ENCODE peak calls at places on chromosomes 2 and 18, in seven cellular contexts. One of them, this sample, is unnamed.

GRCh38 chr2:232988444-232988843 is 24.6 kb downstream of the NGEF start:
- DNase-seq in foreskin fibroblast: peak; percentile 98
- DNase-seq in neural progenitor cell: no peak
- DNase-seq in sigmoid colon: no peak
- DNase-seq in neuronal stem cell: no peak
- DNase-seq in small intestine: peak; percentile 95
- DNase-seq in OCI-LY7: no peak
- DNase-seq in this sample: peak; percentile 93

GRCh38 chr2:102514061-102514785 is 41.2 kb downstream of the SLC9A4 start:
- DNase-seq in small intestine: peak; percentile 88
- DNase-seq in OCI-LY7: no peak
- DNase-seq in neural progenitor cell: no peak
- DNase-seq in neuronal stem cell: no peak
- DNase-seq in foreskin fibroblast: peak; percentile 83
- DNase-seq in sigmoid colon: no peak
- DNase-seq in this sample: peak; percentile 75

GRCh38 chr2:146214394-146214929 is 1630.4 kb upstream of the ACVR2A start:
- DNase-seq in neuronal stem cell: no peak
- DNase-seq in foreskin fibroblast: no peak
- DNase-seq in OCI-LY7: no peak
- DNase-seq in small intestine: peak; percentile 89
- DNase-seq in neural progenitor cell: no peak
- DNase-seq in sigmoid colon: no peak
- DNase-seq in this sample: no peak

GRCh38 chr18:8661754-8662573 is 43.4 kb upstream of the MTCL1 start:
- DNase-seq in OCI-LY7: peak; percentile 48
- DNase-seq in foreskin fibroblast: no peak
- DNase-seq in small intestine: peak; percentile 26
- DNase-seq in neuronal stem cell: peak; percentile 56
- DNase-seq in neural progenitor cell: peak; percentile 83
- DNase-seq in sigmoid colon: no peak
- DNase-seq in this sample: no peak

GRCh38 chr18:39624934-39625333 is 2059.3 kb upstream of the CELF4 start:
- DNase-seq in OCI-LY7: no peak
- DNase-seq in small intestine: no peak
- DNase-seq in neuronal stem cell: no peak
- DNase-seq in sigmoid colon: no peak
- DNase-seq in foreskin fibroblast: peak; percentile 23
- DNase-seq in neural progenitor cell: no peak
- DNase-seq in this sample: no peak

GRCh38 chr2:147628971-147629421 is 215.8 kb upstream of the ACVR2A start:
- DNase-seq in small intestine: no peak
- DNase-seq in OCI-LY7: no peak
- DNase-seq in neuronal stem cell: no peak
- DNase-seq in sigmoid colon: no peak
- DNase-seq in neural progenitor cell: no peak
- DNase-seq in foreskin fibroblast: no peak
- DNase-seq in this sample: no peak

GRCh38 chr2:155980941-155981561 is 351.5 kb downstream of the NR4A2 start:
- DNase-seq in small intestine: no peak
- DNase-seq in neural progenitor cell: no peak
- DNase-seq in foreskin fibroblast: no peak
- DNase-seq in OCI-LY7: no peak
- DNase-seq in neuronal stem cell: no peak
- DNase-seq in sigmoid colon: no peak
- DNase-seq in this sample: no peak

GRCh38 chr2:182210669-182211068 is 216.2 kb downstream of the PDE1A start:
- DNase-seq in neural progenitor cell: no peak
- DNase-seq in sigmoid colon: no peak
- DNase-seq in small intestine: no peak
- DNase-seq in OCI-LY7: no peak
- DNase-seq in foreskin fibroblast: no peak
- DNase-seq in neuronal stem cell: no peak
- DNase-seq in this sample: no peak

GRCh38 chr2:172052000-172052983 is 33.0 kb upstream of the DLX1 start:
- DNase-seq in foreskin fibroblast: peak; percentile 11
- DNase-seq in neural progenitor cell: no peak
- DNase-seq in neuronal stem cell: no peak
- DNase-seq in OCI-LY7: no peak
- DNase-seq in small intestine: no peak
- DNase-seq in sigmoid colon: no peak
- DNase-seq in this sample: peak; percentile 45

GRCh38 chr18:8706981-8707940 is 1.9 kb downstream of the MTCL1 start:
- DNase-seq in foreskin fibroblast: no peak
- DNase-seq in small intestine: peak; percentile 53
- DNase-seq in OCI-LY7: peak; percentile 89
- DNase-seq in neural progenitor cell: peak; percentile 86
- DNase-seq in neuronal stem cell: no peak
- DNase-seq in sigmoid colon: peak; percentile 87
- DNase-seq in this sample: no peak

GRCh38 chr2:158539176-158539895 is 82.6 kb downstream of the PKP4 start:
- DNase-seq in neuronal stem cell: no peak
- DNase-seq in sigmoid colon: no peak
- DNase-seq in OCI-LY7: no peak
- DNase-seq in neural progenitor cell: no peak
- DNase-seq in foreskin fibroblast: peak; percentile 58
- DNase-seq in small intestine: peak; percentile 88
- DNase-seq in this sample: peak; percentile 35

GRCh38 chr2:164974221-164974620 is 18.9 kb upstream of the SLC38A11 start:
- DNase-seq in foreskin fibroblast: no peak
- DNase-seq in neuronal stem cell: no peak
- DNase-seq in neural progenitor cell: no peak
- DNase-seq in OCI-LY7: no peak
- DNase-seq in small intestine: no peak
- DNase-seq in sigmoid colon: no peak
- DNase-seq in this sample: no peak

GRCh38 chr2:128455710-128456050 is 137.0 kb upstream of the HS6ST1 start:
- DNase-seq in small intestine: no peak
- DNase-seq in sigmoid colon: no peak
- DNase-seq in neural progenitor cell: no peak
- DNase-seq in neuronal stem cell: no peak
- DNase-seq in foreskin fibroblast: no peak
- DNase-seq in OCI-LY7: no peak
- DNase-seq in this sample: no peak

GRCh38 chr2:1972428-1972827 is 228.1 kb upstream of the PXDN start:
- DNase-seq in neuronal stem cell: no peak
- DNase-seq in sigmoid colon: peak; percentile 46
- DNase-seq in OCI-LY7: no peak
- DNase-seq in small intestine: no peak
- DNase-seq in foreskin fibroblast: no peak
- DNase-seq in neural progenitor cell: no peak
- DNase-seq in this sample: peak; percentile 76

GRCh38 chr18:52748343-52748742 is 408.3 kb downstream of the DCC start:
- DNase-seq in neural progenitor cell: no peak
- DNase-seq in neuronal stem cell: no peak
- DNase-seq in OCI-LY7: no peak
- DNase-seq in foreskin fibroblast: no peak
- DNase-seq in small intestine: no peak
- DNase-seq in sigmoid colon: no peak
- DNase-seq in this sample: no peak

GRCh38 chr2:123747316-123747715 is 277.8 kb upstream of the CNTNAP5 start:
- DNase-seq in neural progenitor cell: no peak
- DNase-seq in sigmoid colon: no peak
- DNase-seq in neuronal stem cell: no peak
- DNase-seq in OCI-LY7: no peak
- DNase-seq in foreskin fibroblast: no peak
- DNase-seq in small intestine: no peak
- DNase-seq in this sample: no peak

GRCh38 chr2:220224711-220225519 is 597.5 kb downstream of the SLC4A3 start:
- DNase-seq in small intestine: no peak
- DNase-seq in foreskin fibroblast: peak; percentile 77
- DNase-seq in OCI-LY7: no peak
- DNase-seq in neural progenitor cell: no peak
- DNase-seq in sigmoid colon: no peak
- DNase-seq in neuronal stem cell: no peak
- DNase-seq in this sample: peak; percentile 44

GRCh38 chr2:172083725-172084483 is 1.4 kb upstream of the DLX1 start:
- DNase-seq in OCI-LY7: no peak
- DNase-seq in foreskin fibroblast: no peak
- DNase-seq in small intestine: no peak
- DNase-seq in neuronal stem cell: peak; percentile 43
- DNase-seq in neural progenitor cell: peak; percentile 35
- DNase-seq in sigmoid colon: no peak
- DNase-seq in this sample: no peak

GRCh38 chr18:55272510-55273243 is 313.4 kb upstream of the CCDC68 start:
- DNase-seq in neuronal stem cell: no peak
- DNase-seq in small intestine: no peak
- DNase-seq in neural progenitor cell: no peak
- DNase-seq in OCI-LY7: no peak
- DNase-seq in sigmoid colon: no peak
- DNase-seq in foreskin fibroblast: peak; percentile 60
- DNase-seq in this sample: no peak

GRCh38 chr2:74391580-74392448 is 11.7 kb upstream of the DCTN1 start:
- DNase-seq in neuronal stem cell: peak; percentile 96
- DNase-seq in sigmoid colon: peak; percentile 96
- DNase-seq in foreskin fibroblast: peak; percentile 76
- DNase-seq in neural progenitor cell: peak; percentile 97
- DNase-seq in small intestine: peak; percentile 95
- DNase-seq in OCI-LY7: peak; percentile 95
- DNase-seq in this sample: peak; percentile 56

GRCh38 chr2:16318474-16319195 is 347.0 kb downstream of the CYRIA start:
- DNase-seq in neuronal stem cell: no peak
- DNase-seq in OCI-LY7: no peak
- DNase-seq in small intestine: peak; percentile 62
- DNase-seq in sigmoid colon: no peak
- DNase-seq in neural progenitor cell: peak; percentile 15
- DNase-seq in foreskin fibroblast: no peak
- DNase-seq in this sample: no peak

GRCh38 chr2:236510049-236510448 is 59.6 kb upstream of the ACKR3 start:
- DNase-seq in small intestine: no peak
- DNase-seq in OCI-LY7: no peak
- DNase-seq in neural progenitor cell: no peak
- DNase-seq in neuronal stem cell: no peak
- DNase-seq in foreskin fibroblast: no peak
- DNase-seq in sigmoid colon: no peak
- DNase-seq in this sample: no peak

GRCh38 chr2:26651458-26652155 is 10.4 kb upstream of the CIB4 start:
- DNase-seq in OCI-LY7: no peak
- DNase-seq in neural progenitor cell: no peak
- DNase-seq in foreskin fibroblast: no peak
- DNase-seq in small intestine: no peak
- DNase-seq in sigmoid colon: no peak
- DNase-seq in neuronal stem cell: no peak
- DNase-seq in this sample: no peak

GRCh38 chr2:232850039-232850438 is 20.0 kb upstream of the SNORC start:
- DNase-seq in OCI-LY7: no peak
- DNase-seq in neuronal stem cell: no peak
- DNase-seq in small intestine: no peak
- DNase-seq in foreskin fibroblast: no peak
- DNase-seq in neural progenitor cell: no peak
- DNase-seq in sigmoid colon: no peak
- DNase-seq in this sample: no peak

GRCh38 chr18:58754544-58755068 is 83.3 kb downstream of the MALT1 start:
- DNase-seq in small intestine: no peak
- DNase-seq in foreskin fibroblast: no peak
- DNase-seq in sigmoid colon: no peak
- DNase-seq in neural progenitor cell: peak; percentile 57
- DNase-seq in neuronal stem cell: no peak
- DNase-seq in OCI-LY7: no peak
- DNase-seq in this sample: no peak

GRCh38 chr2:27765621-27766286 is 5.8 kb upstream of the MRPL33 start:
- DNase-seq in OCI-LY7: no peak
- DNase-seq in neuronal stem cell: no peak
- DNase-seq in neural progenitor cell: no peak
- DNase-seq in small intestine: peak; percentile 56
- DNase-seq in sigmoid colon: peak; percentile 68
- DNase-seq in foreskin fibroblast: no peak
- DNase-seq in this sample: no peak
- H3K4me3 ChIP-seq in OCI-LY7: no peak overlapping the region
- H3K4me3 ChIP-seq in neuronal stem cell: no peak overlapping the region
- H3K4me3 ChIP-seq in neural progenitor cell: no peak overlapping the region
- H3K4me3 ChIP-seq in small intestine: peak overlapping the region; percentile 8
- H3K4me3 ChIP-seq in sigmoid colon: peak overlapping the region; percentile 28
- H3K4me3 ChIP-seq in foreskin fibroblast: no peak overlapping the region
- H3K4me3 ChIP-seq in this sample: no peak overlapping the region

GRCh38 chr2:45316576-45317338 is 294.3 kb downstream of the SRBD1 start:
- DNase-seq in foreskin fibroblast: no peak
- DNase-seq in small intestine: no peak
- DNase-seq in OCI-LY7: no peak
- DNase-seq in sigmoid colon: no peak
- DNase-seq in neural progenitor cell: no peak
- DNase-seq in neuronal stem cell: no peak
- DNase-seq in this sample: no peak

GRCh38 chr2:45315881-45316280 is 295.2 kb downstream of the SRBD1 start:
- DNase-seq in foreskin fibroblast: peak; percentile 78
- DNase-seq in small intestine: no peak
- DNase-seq in OCI-LY7: no peak
- DNase-seq in neuronal stem cell: no peak
- DNase-seq in neural progenitor cell: no peak
- DNase-seq in sigmoid colon: no peak
- DNase-seq in this sample: peak; percentile 81

GRCh38 chr2:45311559-45311958 is 299.5 kb downstream of the SRBD1 start:
- DNase-seq in neuronal stem cell: no peak
- DNase-seq in small intestine: no peak
- DNase-seq in OCI-LY7: no peak
- DNase-seq in foreskin fibroblast: peak; percentile 43
- DNase-seq in sigmoid colon: no peak
- DNase-seq in neural progenitor cell: peak; percentile 13
- DNase-seq in this sample: no peak

GRCh38 chr2:45307147-45307546 is 297.9 kb upstream of the SIX2 start:
- DNase-seq in small intestine: no peak
- DNase-seq in OCI-LY7: no peak
- DNase-seq in sigmoid colon: no peak
- DNase-seq in neural progenitor cell: no peak
- DNase-seq in foreskin fibroblast: no peak
- DNase-seq in neuronal stem cell: no peak
- DNase-seq in this sample: no peak

DNA sequence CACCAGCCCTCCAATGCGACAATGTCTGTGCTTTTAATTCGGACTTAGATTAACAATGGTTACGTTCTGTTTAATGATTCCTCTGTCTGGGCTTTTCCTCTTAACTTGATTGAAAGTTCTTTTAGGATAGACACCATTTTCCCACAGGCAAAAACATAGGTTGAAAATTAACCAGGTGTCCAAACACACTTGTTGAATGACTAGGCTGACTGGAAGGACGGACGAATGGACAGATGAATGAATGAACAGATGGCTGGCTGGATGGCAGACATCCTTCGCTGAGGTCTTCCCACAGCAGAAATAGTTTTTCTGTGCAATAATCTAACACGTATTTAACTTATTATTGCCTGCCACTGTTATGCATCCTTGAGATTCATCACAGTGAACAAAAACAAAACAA is 298.8 kb downstream of the SRBD1 start:
- DNase-seq in OCI-LY7: no peak
- DNase-seq in foreskin fibroblast: no peak
- DNase-seq in neuronal stem cell: no peak
- DNase-seq in sigmoid colon: no peak
- DNase-seq in small intestine: no peak
- DNase-seq in neural progenitor cell: no peak
- DNase-seq in this sample: no peak
- H3K4me3 ChIP-seq in OCI-LY7: no peak overlapping the region
- H3K4me3 ChIP-seq in foreskin fibroblast: no peak overlapping the region
- H3K4me3 ChIP-seq in neuronal stem cell: no peak overlapping the region
- H3K4me3 ChIP-seq in sigmoid colon: no peak overlapping the region
- H3K4me3 ChIP-seq in small intestine: no peak overlapping the region
- H3K4me3 ChIP-seq in neural progenitor cell: no peak overlapping the region
- H3K4me3 ChIP-seq in this sample: no peak overlapping the region

GRCh38 chr18:49400398-49401072 is 59.9 kb downstream of the DYM start:
- DNase-seq in neuronal stem cell: no peak
- DNase-seq in foreskin fibroblast: no peak
- DNase-seq in neural progenitor cell: no peak
- DNase-seq in small intestine: no peak
- DNase-seq in OCI-LY7: no peak
- DNase-seq in sigmoid colon: no peak
- DNase-seq in this sample: no peak
- H3K4me3 ChIP-seq in neuronal stem cell: no peak overlapping the region
- H3K4me3 ChIP-seq in foreskin fibroblast: no peak overlapping the region
- H3K4me3 ChIP-seq in neural progenitor cell: no peak overlapping the region
- H3K4me3 ChIP-seq in small intestine: no peak overlapping the region
- H3K4me3 ChIP-seq in OCI-LY7: no peak overlapping the region
- H3K4me3 ChIP-seq in sigmoid colon: no peak overlapping the region
- H3K4me3 ChIP-seq in this sample: no peak overlapping the region

GRCh38 chr2:42101641-42102605 is 54.1 kb downstream of the PKDCC start:
- DNase-seq in small intestine: peak; percentile 62
- DNase-seq in neural progenitor cell: peak; percentile 52
- DNase-seq in neuronal stem cell: peak; percentile 40
- DNase-seq in sigmoid colon: peak; percentile 86
- DNase-seq in foreskin fibroblast: peak; percentile 69
- DNase-seq in OCI-LY7: peak; percentile 40
- DNase-seq in this sample: peak; percentile 78
- H3K4me3 ChIP-seq in small intestine: peak overlapping the region; percentile 67
- H3K4me3 ChIP-seq in neural progenitor cell: peak overlapping the region; percentile 38
- H3K4me3 ChIP-seq in neuronal stem cell: no peak overlapping the region
- H3K4me3 ChIP-seq in sigmoid colon: peak overlapping the region; percentile 47
- H3K4me3 ChIP-seq in foreskin fibroblast: peak overlapping the region; percentile 22
- H3K4me3 ChIP-seq in OCI-LY7: peak overlapping the region; percentile 30
- H3K4me3 ChIP-seq in this sample: no peak overlapping the region

This sample was measured in skeletal muscle cell.